ENCODE peak calls at places on chromosome X, in ten cellular contexts. U is dorsolateral prefrontal cortex; Z is A673; K is stimulated activated CD8-positive, alpha-beta memory T cell treated with anti-CD3 and anti-CD28 coated beads, Interleukin-4, amount 100 ng/mL, for 24 hours; C is glutamatergic neuron; Q is iris pigment epithelial cell; S is left cardiac atrium; R is amniotic stem cell; J is NCI-H524 treated with DMSO at 0.1 percent for 48 hours; V is HFFc6. H is an unnamed sample.

GRCh38 chrX:40145001-40145631 is 47.4 kb upstream of the BCOR start:
- DNase-seq in U (no peak), Z (peak), K (no peak), C (no peak), Q (no peak), S (no peak), R (no peak), J (no peak), V (peak), H (no peak)

GRCh38 chrX:118254611-118255010 is 91.3 kb upstream of the WDR44 start:
- DNase-seq in U (no peak), Z (peak), K (peak), C (peak), Q (peak), S (no peak), R (peak), J (no peak), V (peak), H (peak)

GRCh38 chrX:107825698-107826285 is at the start of gene MID2:
- DNase-seq in U (peak), Z (no peak), K (peak), C (peak), Q (peak), S (peak), R (peak), J (no peak), V (peak), H (no peak)

GRCh38 chrX:31260351-31260750 is 188.5 kb upstream of the FTHL17 start:
- DNase-seq in U (no peak), Z (no peak), K (no peak), C (no peak), Q (peak), S (no peak), R (no peak), J (no peak), V (no peak), H (no peak)

GRCh38 chrX:119410027-119410819 is 11.1 kb downstream of the SLC25A43 start:
- DNase-seq in U (no peak), Z (no peak), K (no peak), C (no peak), Q (peak), S (peak), R (peak), J (no peak), V (peak), H (no peak)

GRCh38 chrX:141879616-141880015 is 24.1 kb upstream of the MAGEC1 start:
- DNase-seq in U (no peak), Z (no peak), K (no peak), C (no peak), Q (no peak), S (no peak), R (no peak), J (no peak), V (no peak), H (no peak)

GRCh38 chrX:47169726-47170515 is 23.7 kb upstream of the UBA1 start:
- DNase-seq in U (no peak), Z (no peak), K (no peak), C (no peak), Q (peak), S (peak), R (no peak), J (no peak), V (no peak), H (no peak)

GRCh38 chrX:19628006-19628575 is 112.8 kb upstream of the MAP3K15 start:
- DNase-seq in U (no peak), Z (no peak), K (no peak), C (no peak), Q (peak), S (no peak), R (no peak), J (no peak), V (peak), H (no peak)

GRCh38 chrX:117744958-117745357 is 371.7 kb downstream of the KLHL13 start:
- DNase-seq in U (no peak), Z (no peak), K (no peak), C (no peak), Q (no peak), S (no peak), R (no peak), J (no peak), V (no peak), H (no peak)

GRCh38 chrX:118025193-118025592 is 91.4 kb downstream of the KLHL13 start:
- DNase-seq in U (no peak), Z (no peak), K (no peak), C (no peak), Q (peak), S (no peak), R (no peak), J (no peak), V (no peak), H (no peak)

GRCh38 chrX:40646489-40647306 is 663 bp downstream of the CXorf38 start:
- DNase-seq in U (no peak), Z (no peak), K (no peak), C (peak), Q (peak), S (peak), R (no peak), J (no peak), V (peak), H (no peak)

GRCh38 chrX:131045786-131046185 is 12.4 kb upstream of the ARHGAP36 start:
- DNase-seq in U (no peak), Z (no peak), K (no peak), C (peak), Q (no peak), S (no peak), R (no peak), J (no peak), V (no peak), H (no peak)

GRCh38 chrX:46876901-46877300 is 35.3 kb upstream of the JADE3 start:
- DNase-seq in U (no peak), Z (no peak), K (no peak), C (no peak), Q (no peak), S (no peak), R (no peak), J (no peak), V (no peak), H (no peak)

GRCh38 chrX:64850371-64851082 is 125.7 kb downstream of the ZC4H2 start:
- DNase-seq in U (no peak), Z (no peak), K (no peak), C (no peak), Q (no peak), S (no peak), R (no peak), J (no peak), V (no peak), H (no peak)

GRCh38 chrX:22196151-22196550 is 76.6 kb upstream of the CBLL2 start:
- DNase-seq in U (no peak), Z (no peak), K (no peak), C (no peak), Q (no peak), S (no peak), R (peak), J (no peak), V (peak), H (no peak)

GRCh38 chrX:97685753-97686152 is 802.0 kb downstream of the RPA4 start:
- DNase-seq in U (no peak), Z (peak), K (no peak), C (no peak), Q (peak), S (no peak), R (peak), J (peak), V (peak), H (no peak)